ENCODE peak calls at places on chromosome 10, in seven cellular contexts. One of them, this sample, is unnamed.

GRCh38 chr10:70918851-70919530 is 30.6 kb upstream of the PCBD1 start:
- DNase-seq in stomach: no peak
- DNase-seq in suprapubic skin: no peak
- DNase-seq in transverse colon: peak; percentile 27
- DNase-seq in ovary: no peak
- DNase-seq in sigmoid colon: no peak
- DNase-seq in A549: no peak
- DNase-seq in this sample: no peak

GRCh38 chr10:80433134-80433533 is 21.0 kb upstream of the TSPAN14 start:
- DNase-seq in stomach: no peak
- DNase-seq in suprapubic skin: no peak
- DNase-seq in transverse colon: no peak
- DNase-seq in ovary: no peak
- DNase-seq in sigmoid colon: no peak
- DNase-seq in A549: no peak
- DNase-seq in this sample: no peak

GRCh38 chr10:56012146-56012545 is 348.9 kb downstream of the ZWINT start:
- DNase-seq in stomach: no peak
- DNase-seq in suprapubic skin: no peak
- DNase-seq in transverse colon: no peak
- DNase-seq in ovary: no peak
- DNase-seq in sigmoid colon: no peak
- DNase-seq in A549: no peak
- DNase-seq in this sample: no peak

GRCh38 chr10:42987575-42987974 is 89.3 kb upstream of the RET start:
- DNase-seq in stomach: no peak
- DNase-seq in suprapubic skin: peak; percentile 57
- DNase-seq in transverse colon: no peak
- DNase-seq in ovary: no peak
- DNase-seq in sigmoid colon: peak; percentile 47
- DNase-seq in A549: no peak
- DNase-seq in this sample: no peak

GRCh38 chr10:42932116-42932515 is 144.8 kb upstream of the RET start:
- DNase-seq in stomach: no peak
- DNase-seq in suprapubic skin: peak; percentile 77
- DNase-seq in transverse colon: no peak
- DNase-seq in ovary: no peak
- DNase-seq in sigmoid colon: no peak
- DNase-seq in A549: no peak
- DNase-seq in this sample: no peak

GRCh38 chr10:71302874-71303568 is 16.0 kb upstream of the SLC29A3 start:
- DNase-seq in stomach: no peak
- DNase-seq in suprapubic skin: no peak
- DNase-seq in transverse colon: no peak
- DNase-seq in ovary: no peak
- DNase-seq in sigmoid colon: no peak
- DNase-seq in A549: peak; percentile 73
- DNase-seq in this sample: no peak

GRCh38 chr10:60099998-60100747 is 193.8 kb upstream of the CCDC6 start:
- DNase-seq in stomach: no peak
- DNase-seq in suprapubic skin: no peak
- DNase-seq in transverse colon: no peak
- DNase-seq in ovary: no peak
- DNase-seq in sigmoid colon: no peak
- DNase-seq in A549: peak; percentile 24
- DNase-seq in this sample: peak; percentile 46

GRCh38 chr10:51014680-51015425 is 59.4 kb upstream of the PRKG1 start:
- DNase-seq in stomach: no peak
- DNase-seq in suprapubic skin: no peak
- DNase-seq in transverse colon: no peak
- DNase-seq in ovary: no peak
- DNase-seq in sigmoid colon: no peak
- DNase-seq in A549: no peak
- DNase-seq in this sample: no peak

GRCh38 chr10:88227342-88228018 is 355.6 kb downstream of the RNLS start:
- DNase-seq in stomach: peak; percentile 32
- DNase-seq in suprapubic skin: no peak
- DNase-seq in transverse colon: peak; percentile 56
- DNase-seq in ovary: no peak
- DNase-seq in sigmoid colon: peak; percentile 61
- DNase-seq in A549: no peak
- DNase-seq in this sample: peak; percentile 23

GRCh38 chr10:99921948-99922347 is 87.8 kb downstream of the DNMBP start:
- DNase-seq in stomach: no peak
- DNase-seq in suprapubic skin: no peak
- DNase-seq in transverse colon: no peak
- DNase-seq in ovary: no peak
- DNase-seq in sigmoid colon: no peak
- DNase-seq in A549: peak; percentile 41
- DNase-seq in this sample: no peak

GRCh38 chr10:98326621-98327027 is 58.6 kb upstream of the LOXL4 start:
- DNase-seq in stomach: no peak
- DNase-seq in suprapubic skin: no peak
- DNase-seq in transverse colon: no peak
- DNase-seq in ovary: no peak
- DNase-seq in sigmoid colon: no peak
- DNase-seq in A549: no peak
- DNase-seq in this sample: no peak

GRCh38 chr10:102869290-102870198 is at the start of gene AS3MT:
- DNase-seq in stomach: no peak
- DNase-seq in suprapubic skin: no peak
- DNase-seq in transverse colon: peak; percentile 22
- DNase-seq in ovary: peak; percentile 52
- DNase-seq in sigmoid colon: peak; percentile 68
- DNase-seq in A549: peak; percentile 52
- DNase-seq in this sample: no peak

GRCh38 chr10:60944910-60945297 is 919 bp upstream of the RHOBTB1 start:
- DNase-seq in stomach: no peak
- DNase-seq in suprapubic skin: no peak
- DNase-seq in transverse colon: no peak
- DNase-seq in ovary: no peak
- DNase-seq in sigmoid colon: no peak
- DNase-seq in A549: no peak
- DNase-seq in this sample: no peak

GRCh38 chr10:17209302-17209701 is 7.8 kb upstream of the TRDMT1 start:
- DNase-seq in stomach: no peak
- DNase-seq in suprapubic skin: no peak
- DNase-seq in transverse colon: no peak
- DNase-seq in ovary: no peak
- DNase-seq in sigmoid colon: no peak
- DNase-seq in A549: no peak
- DNase-seq in this sample: no peak

GRCh38 chr10:124217031-124217430 is 123.6 kb upstream of the CHST15 start:
- DNase-seq in stomach: no peak
- DNase-seq in suprapubic skin: no peak
- DNase-seq in transverse colon: no peak
- DNase-seq in ovary: no peak
- DNase-seq in sigmoid colon: no peak
- DNase-seq in A549: no peak
- DNase-seq in this sample: no peak

GRCh38 chr10:61040399-61041016 is 96.5 kb upstream of the RHOBTB1 start:
- DNase-seq in stomach: no peak
- DNase-seq in suprapubic skin: no peak
- DNase-seq in transverse colon: no peak
- DNase-seq in ovary: no peak
- DNase-seq in sigmoid colon: no peak
- DNase-seq in A549: no peak
- DNase-seq in this sample: no peak

GRCh38 chr10:120098242-120098930 is 205.9 kb downstream of the SEC23IP start:
- DNase-seq in stomach: no peak
- DNase-seq in suprapubic skin: no peak
- DNase-seq in transverse colon: no peak
- DNase-seq in ovary: no peak
- DNase-seq in sigmoid colon: no peak
- DNase-seq in A549: no peak
- DNase-seq in this sample: no peak

GRCh38 chr10:1274098-1274745 is 218.0 kb downstream of the WDR37 start:
- DNase-seq in stomach: no peak
- DNase-seq in suprapubic skin: peak; percentile 72
- DNase-seq in transverse colon: no peak
- DNase-seq in ovary: no peak
- DNase-seq in sigmoid colon: no peak
- DNase-seq in A549: no peak
- DNase-seq in this sample: peak; percentile 28

GRCh38 chr10:5071411-5072198 is 22.6 kb upstream of the AKR1C3 start:
- DNase-seq in stomach: peak; percentile 70
- DNase-seq in suprapubic skin: peak; percentile 84
- DNase-seq in transverse colon: peak; percentile 52
- DNase-seq in ovary: peak; percentile 89
- DNase-seq in sigmoid colon: peak; percentile 91
- DNase-seq in A549: peak; percentile 68
- DNase-seq in this sample: peak; percentile 55

DNA sequence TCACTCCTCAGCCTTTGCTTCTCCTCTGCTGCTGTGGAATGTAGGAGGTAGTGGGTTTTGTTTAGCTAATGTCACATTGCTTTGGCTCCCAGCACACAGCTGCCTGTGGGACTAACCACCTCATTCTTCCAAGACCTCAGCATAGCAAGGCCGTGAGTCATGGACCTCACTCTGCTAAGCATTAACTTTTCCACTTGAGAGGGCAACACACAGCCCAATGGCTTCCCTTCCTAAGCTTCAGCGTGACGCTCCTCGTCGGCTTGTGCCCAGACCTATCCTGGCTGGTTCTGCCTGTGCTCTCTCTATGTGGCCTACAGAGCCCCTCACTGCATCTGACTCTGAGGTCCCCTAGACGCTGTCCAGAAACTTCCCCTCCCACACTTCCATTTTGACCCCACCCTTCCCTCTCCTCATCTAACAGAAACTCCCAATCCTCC is 23.3 kb downstream of the MYOF start:
- DNase-seq in stomach: peak; percentile 75
- DNase-seq in suprapubic skin: no peak
- DNase-seq in transverse colon: peak; percentile 63
- DNase-seq in ovary: peak; percentile 77
- DNase-seq in sigmoid colon: peak; percentile 95
- DNase-seq in A549: peak; percentile 91
- DNase-seq in this sample: peak; percentile 59
- H3K4me1 ChIP-seq in stomach: peaks cover 63% of the 10 kb centered on the region
- H3K4me1 ChIP-seq in suprapubic skin: peaks cover 74% of the 10 kb centered on the region
- H3K4me1 ChIP-seq in transverse colon: peaks cover 20% of the 10 kb centered on the region
- H3K4me1 ChIP-seq in ovary: peaks cover 9% of the 10 kb centered on the region
- H3K4me1 ChIP-seq in sigmoid colon: peaks cover under 1% of the 10 kb centered on the region
- H3K4me1 ChIP-seq in A549: peaks cover 84% of the 10 kb centered on the region
- H3K4me1 ChIP-seq in this sample: peaks cover 63% of the 10 kb centered on the region

DNA sequence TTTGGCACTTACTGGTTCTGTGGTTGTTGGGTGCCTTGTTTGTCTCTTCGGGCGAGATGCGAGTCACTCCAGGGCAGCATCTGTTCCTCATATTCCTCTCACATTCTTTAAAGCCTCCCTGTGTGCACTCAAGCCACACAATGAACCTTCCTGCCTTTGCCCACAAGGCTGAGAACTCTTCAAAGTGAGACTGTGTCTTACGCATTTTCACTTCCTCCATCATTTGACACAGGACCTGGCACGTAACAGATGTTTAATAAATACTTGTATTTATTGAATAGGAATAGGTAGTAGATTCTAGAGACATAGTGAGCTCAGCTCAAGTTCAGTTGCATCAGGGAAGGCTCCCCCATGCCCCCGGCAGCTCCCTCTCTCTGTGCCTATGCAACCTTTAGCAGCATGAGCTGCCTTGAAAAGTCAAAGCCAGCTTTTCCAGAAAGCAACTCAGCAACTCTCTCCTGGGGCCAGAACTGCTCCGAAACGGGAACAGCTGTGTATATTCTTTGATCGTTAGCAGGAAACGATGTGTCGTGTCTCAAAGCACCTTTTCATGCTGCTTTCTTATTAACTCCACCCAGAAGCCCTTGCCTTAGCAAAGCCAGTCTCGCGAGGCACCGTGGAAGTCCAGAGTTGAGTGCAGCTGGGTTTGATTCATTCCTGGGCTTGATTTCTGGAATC is 97.5 kb downstream of the PFKFB3 start:
- DNase-seq in stomach: no peak
- DNase-seq in suprapubic skin: no peak
- DNase-seq in transverse colon: peak; percentile 41
- DNase-seq in ovary: no peak
- DNase-seq in sigmoid colon: no peak
- DNase-seq in A549: no peak
- DNase-seq in this sample: peak; percentile 22
- TF ChIP-seq POLR2A in stomach: no peak
- TF ChIP-seq POLR2A in suprapubic skin: no peak
- TF ChIP-seq POLR2A in transverse colon: no peak
- TF ChIP-seq POLR2A in ovary: no peak
- TF ChIP-seq POLR2A in sigmoid colon: no peak
- TF ChIP-seq POLR2A in A549: no peak
- TF ChIP-seq POLR2A in this sample: no peak

DNA sequence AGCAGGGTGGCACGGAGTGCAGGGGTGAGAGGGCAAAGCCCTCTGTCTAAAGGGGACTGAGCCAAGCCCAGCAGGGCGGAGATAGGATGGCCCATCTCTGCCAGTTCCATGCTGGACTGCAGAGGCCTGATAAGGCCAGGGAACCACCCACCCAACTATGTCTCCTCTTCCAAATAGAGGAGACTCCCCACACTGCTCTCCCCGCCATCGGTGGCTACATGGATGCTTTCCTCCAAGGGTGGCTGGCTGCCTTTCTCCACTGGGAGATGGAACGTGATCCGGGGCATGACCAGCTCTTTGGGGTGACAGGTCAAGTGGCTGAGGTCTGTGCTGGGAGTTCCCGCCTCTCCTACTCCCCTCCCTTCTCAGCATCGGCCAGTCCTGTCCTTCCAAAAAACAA is 58.1 kb upstream of the MXI1 start:
- DNase-seq in stomach: no peak
- DNase-seq in suprapubic skin: no peak
- DNase-seq in transverse colon: no peak
- DNase-seq in ovary: no peak
- DNase-seq in sigmoid colon: no peak
- DNase-seq in A549: no peak
- DNase-seq in this sample: no peak
- TF ChIP-seq EP300 in stomach: no peak
- TF ChIP-seq EP300 in suprapubic skin: no peak
- TF ChIP-seq EP300 in transverse colon: no peak
- TF ChIP-seq EP300 in ovary: no peak
- TF ChIP-seq EP300 in sigmoid colon: no peak
- TF ChIP-seq EP300 in A549: no peak
- TF ChIP-seq EP300 in this sample: no peak

GRCh38 chr10:75429159-75429827 is 2.1 kb upstream of the LRMDA start:
- DNase-seq in stomach: no peak
- DNase-seq in suprapubic skin: no peak
- DNase-seq in transverse colon: no peak
- DNase-seq in ovary: no peak
- DNase-seq in sigmoid colon: no peak
- DNase-seq in A549: no peak
- DNase-seq in this sample: no peak

GRCh38 chr10:75426880-75427279 is 4.5 kb upstream of the LRMDA start:
- DNase-seq in stomach: no peak
- DNase-seq in suprapubic skin: no peak
- DNase-seq in transverse colon: no peak
- DNase-seq in ovary: no peak
- DNase-seq in sigmoid colon: no peak
- DNase-seq in A549: no peak
- DNase-seq in this sample: no peak

GRCh38 chr10:75431180-75432111 is at the start of gene LRMDA:
- DNase-seq in stomach: peak; percentile 66
- DNase-seq in suprapubic skin: no peak
- DNase-seq in transverse colon: peak; percentile 42
- DNase-seq in ovary: peak; percentile 83
- DNase-seq in sigmoid colon: peak; percentile 79
- DNase-seq in A549: peak; percentile 46
- DNase-seq in this sample: peak; percentile 20

GRCh38 chr10:75430000-75430763 is 1.2 kb upstream of the LRMDA start:
- DNase-seq in stomach: peak; percentile 70
- DNase-seq in suprapubic skin: no peak
- DNase-seq in transverse colon: peak; percentile 43
- DNase-seq in ovary: peak; percentile 45
- DNase-seq in sigmoid colon: peak; percentile 75
- DNase-seq in A549: peak; percentile 38
- DNase-seq in this sample: no peak

GRCh38 chr10:75428434-75429158 is 2.8 kb upstream of the LRMDA start:
- DNase-seq in stomach: no peak
- DNase-seq in suprapubic skin: no peak
- DNase-seq in transverse colon: no peak
- DNase-seq in ovary: peak; percentile 45
- DNase-seq in sigmoid colon: no peak
- DNase-seq in A549: peak; percentile 78
- DNase-seq in this sample: no peak
- H3K4me1 ChIP-seq in stomach: peaks cover 52% of the 10 kb centered on the region
- H3K4me1 ChIP-seq in suprapubic skin: peaks cover 52% of the 10 kb centered on the region
- H3K4me1 ChIP-seq in transverse colon: peaks cover 3% of the 10 kb centered on the region
- H3K4me1 ChIP-seq in ovary: peaks cover 33% of the 10 kb centered on the region
- H3K4me1 ChIP-seq in sigmoid colon: no peaks in the 10 kb centered on the region
- H3K4me1 ChIP-seq in A549: peaks cover 50% of the 10 kb centered on the region
- H3K4me1 ChIP-seq in this sample: peaks cover 12% of the 10 kb centered on the region